ENCODE peak calls at places on chromosome 1, in four cellular contexts. O, M, F and N are unnamed samples.

GRCh38 chr1:111290640-111291039 is at the start of gene CHIA:
- DNase-seq in O (no peak), M (no peak), F (no peak), N (peak)

GRCh38 chr1:118479351-118479750 is 294.3 kb upstream of the SPAG17 start:
- DNase-seq in O (peak), M (no peak), F (no peak), N (peak)

GRCh38 chr1:216500273-216500967 is 77.2 kb upstream of the USH2A start:
- DNase-seq in O (peak), M (no peak), F (no peak), N (no peak)

GRCh38 chr1:183699643-183700160 is 46.6 kb upstream of the APOBEC4 start:
- DNase-seq in O (no peak), M (no peak), F (no peak), N (no peak)

GRCh38 chr1:212647004-212647403 is 38.4 kb downstream of the ATF3 start:
- DNase-seq in O (no peak), M (no peak), F (no peak), N (no peak)

GRCh38 chr1:2979191-2980072 is 41.8 kb upstream of the ACTRT2 start:
- DNase-seq in O (no peak), M (no peak), F (no peak), N (no peak)

GRCh38 chr1:3712573-3713535 is 39.4 kb upstream of the CCDC27 start:
- DNase-seq in O (no peak), M (no peak), F (no peak), N (no peak)

GRCh38 chr1:47189844-47190562 is at the start of gene PDZK1IP1:
- DNase-seq in O (peak), M (no peak), F (no peak), N (no peak)

GRCh38 chr1:240575976-240576666 is 35.8 kb downstream of the GREM2 start:
- DNase-seq in O (no peak), M (no peak), F (no peak), N (no peak)

GRCh38 chr1:70033266-70033873 is 172.0 kb downstream of the LRRC40 start:
- DNase-seq in O (no peak), M (no peak), F (no peak), N (no peak)

GRCh38 chr1:192724670-192725069 is 84.2 kb upstream of the RGS2 start:
- DNase-seq in O (no peak), M (no peak), F (no peak), N (no peak)

GRCh38 chr1:192266645-192267044 is 50.1 kb upstream of the RGS21 start:
- DNase-seq in O (no peak), M (no peak), F (no peak), N (no peak)

GRCh38 chr1:88330201-88330600 is 353.9 kb upstream of the PKN2 start:
- DNase-seq in O (no peak), M (no peak), F (no peak), N (no peak)

GRCh38 chr1:244090645-244091044 is 39.6 kb downstream of the ZBTB18 start:
- DNase-seq in O (no peak), M (no peak), F (no peak), N (no peak)

GRCh38 chr1:243447342-243447741 is 191.5 kb downstream of the SDCCAG8 start:
- DNase-seq in O (peak), M (no peak), F (no peak), N (no peak)

GRCh38 chr1:235397733-235398132 is 30.5 kb downstream of the TBCE start:
- DNase-seq in O (no peak), M (no peak), F (no peak), N (no peak)

GRCh38 chr1:59034925-59035324 is 251.1 kb upstream of the JUN start:
- DNase-seq in O (no peak), M (no peak), F (no peak), N (no peak)

GRCh38 chr1:172837816-172838680 is 179.1 kb downstream of the FASLG start:
- DNase-seq in O (peak), M (no peak), F (no peak), N (no peak)

GRCh38 chr1:237811633-237812032 is 79.1 kb downstream of the ZP4 start:
- DNase-seq in O (no peak), M (no peak), F (no peak), N (no peak)

GRCh38 chr1:3775498-3776230 is 3.1 kb downstream of the SMIM1 start:
- DNase-seq in O (peak), M (peak), F (no peak), N (peak)

GRCh38 chr1:103180660-103181059 is 72.3 kb upstream of the COL11A1 start:
- DNase-seq in O (no peak), M (no peak), F (no peak), N (no peak)

GRCh38 chr1:12344611-12345299 is 114.9 kb downstream of the VPS13D start:
- DNase-seq in O (no peak), M (no peak), F (no peak), N (no peak)

GRCh38 chr1:154742586-154742985 is 127.5 kb downstream of the KCNN3 start:
- DNase-seq in O (no peak), M (no peak), F (no peak), N (no peak)

GRCh38 chr1:155938220-155938627 is 3.2 kb upstream of the RXFP4 start:
- DNase-seq in O (peak), M (no peak), F (no peak), N (peak)

GRCh38 chr1:39922139-39922757 is 20.5 kb upstream of the MYCL start:
- DNase-seq in O (no peak), M (no peak), F (no peak), N (no peak)

GRCh38 chr1:159185121-159185520 is 13.7 kb downstream of the CADM3 start:
- DNase-seq in O (no peak), M (no peak), F (no peak), N (no peak)

GRCh38 chr1:12342261-12343003 is 112.6 kb downstream of the VPS13D start:
- DNase-seq in O (no peak), M (no peak), F (no peak), N (no peak)

GRCh38 chr1:112527266-112528010 is 18.7 kb downstream of the WNT2B start:
- DNase-seq in O (no peak), M (no peak), F (no peak), N (no peak)

GRCh38 chr1:3036646-3037280 is 15.5 kb downstream of the ACTRT2 start:
- DNase-seq in O (no peak), M (no peak), F (no peak), N (no peak)